ENCODE peak calls at places on chromosomes 3 and 15, in ten cellular contexts. S is heart left ventricle; U is mesothelial cell of epicardium; M is stimulated activated CD4-positive, alpha-beta T cell treated with anti-CD3 and anti-CD28 coated beads, Interleukin-1b, Interleukin-23, amount 100 ng/mL, for 24 hours; Z is hippocampal formation; D is non-pigmented ciliary epithelial cell; J is GM03348; V is foreskin keratinocyte; C is activated T-helper 9 cell treated with anti-CD3 and anti-CD28 coated beads, Interleukin-2, amount 50 U/mL, for 16 hours; B is prostate gland. G is an unnamed sample.

GRCh38 chr3:66107855-66108254 is 69.1 kb upstream of the MAGI1 start:
- DNase-seq in D (no peak), C (no peak), B (no peak), Z (no peak), J (peak), V (no peak), U (no peak), S (no peak), M (no peak), G (no peak)

GRCh38 chr3:82376883-82377282 is 615.4 kb upstream of the GBE1 start:
- DNase-seq in M (no peak), V (no peak), C (no peak), B (no peak), S (no peak), U (no peak), D (no peak), Z (no peak), J (no peak), G (no peak)

GRCh38 chr3:49841126-49841525 is 15.2 kb downstream of the TRAIP start:
- DNase-seq in M (no peak), C (no peak), D (no peak), S (no peak), U (no peak), B (no peak), V (no peak), J (no peak), Z (no peak), G (peak)

GRCh38 chr3:57079221-57079831 is 18.9 kb downstream of the SPATA12 start:
- DNase-seq in S (peak), U (no peak), B (peak), C (no peak), D (no peak), J (peak), M (no peak), Z (peak), V (no peak), G (no peak)

GRCh38 chr3:12303532-12303931 is 14.7 kb downstream of the PPARG start:
- DNase-seq in Z (no peak), V (peak), C (no peak), U (no peak), S (no peak), D (peak), M (no peak), J (peak), B (no peak), G (no peak)

GRCh38 chr3:32398531-32398930 is 6.9 kb downstream of the CMTM7 start:
- DNase-seq in D (no peak), B (no peak), V (no peak), J (no peak), S (peak), Z (no peak), U (no peak), C (no peak), M (no peak), G (no peak)

GRCh38 chr3:47016934-47017435 is 37.5 kb downstream of the NBEAL2 start:
- DNase-seq in S (no peak), D (peak), U (no peak), B (no peak), C (no peak), J (peak), V (peak), Z (no peak), M (no peak), G (no peak)

GRCh38 chr15:69662668-69663000 is 210.0 kb downstream of the RPLP1 start:
- DNase-seq in M (no peak), Z (no peak), B (no peak), J (no peak), U (no peak), C (no peak), D (no peak), S (no peak), V (no peak), G (no peak)

GRCh38 chr3:143327388-143327787 is 207.8 kb downstream of the CHST2 start:
- DNase-seq in D (no peak), S (no peak), M (no peak), J (peak), B (no peak), V (peak), Z (no peak), C (no peak), U (no peak), G (no peak)

GRCh38 chr3:43389388-43390254 is 103.3 kb downstream of the SNRK start:
- DNase-seq in B (no peak), V (peak), D (peak), J (no peak), M (peak), U (no peak), C (peak), Z (no peak), S (peak), G (no peak)

GRCh38 chr3:141275032-141275422 is 43.4 kb downstream of the PXYLP1 start:
- DNase-seq in Z (no peak), D (peak), S (no peak), V (peak), J (peak), C (no peak), U (no peak), B (no peak), M (no peak), G (no peak)